ENCODE peak calls at places on chromosome 18, in five cellular contexts. W is kidney, J is mucosa of descending colon, H is sigmoid colon, P is fibroblast of lung. A is an unnamed sample.

GRCh38 chr18:32851936-32852335 is 79.1 kb upstream of the KLHL14 start:
- DNase-seq in P (peak; percentile 34), H (no peak), J (no peak), W (no peak), A (no peak)

GRCh38 chr18:71020342-71021096 is 731.7 kb downstream of the SOCS6 start:
- DNase-seq in W (no peak), J (no peak), P (peak; percentile 29), H (no peak), A (peak; percentile 4)

GRCh38 chr18:8241731-8242130 is 367.5 kb upstream of the RAB12 start:
- DNase-seq in J (no peak), P (no peak), H (no peak), W (no peak), A (no peak)

GRCh38 chr18:25256439-25256838 is 95.5 kb downstream of the ZNF521 start:
- DNase-seq in H (no peak), J (no peak), W (no peak), P (no peak), A (no peak)

GRCh38 chr18:48553236-48553635 is 14.4 kb downstream of the CTIF start:
- DNase-seq in W (no peak), P (no peak), H (no peak), J (no peak), A (no peak)

GRCh38 chr18:21100141-21100540 is 11.5 kb downstream of the ROCK1 start:
- DNase-seq in J (no peak), W (no peak), P (peak; percentile 35), H (no peak), A (no peak)

GRCh38 chr18:26565514-26565913 is 17.2 kb upstream of the KCTD1 start:
- DNase-seq in J (no peak), W (no peak), P (no peak), H (no peak), A (no peak)

GRCh38 chr18:34697891-34698290 is 12.2 kb upstream of the DTNA start:
- DNase-seq in W (no peak), P (peak; percentile 63), J (no peak), H (no peak), A (peak; percentile 99)

GRCh38 chr18:9531791-9532410 is 56.6 kb downstream of the RALBP1 start:
- DNase-seq in J (no peak), W (no peak), P (peak; percentile 44), H (no peak), A (no peak)

GRCh38 chr18:67596003-67596402 is 79.5 kb upstream of the DSEL start:
- DNase-seq in P (no peak), J (no peak), W (no peak), H (no peak), A (no peak)

GRCh38 chr18:67589325-67589724 is 72.8 kb upstream of the DSEL start:
- DNase-seq in J (no peak), W (no peak), H (no peak), P (peak; percentile 28), A (peak; percentile 38)

GRCh38 chr18:67586101-67586500 is 69.6 kb upstream of the DSEL start:
- DNase-seq in H (no peak), P (no peak), J (no peak), W (no peak), A (peak; percentile 14)

GRCh38 chr18:67590571-67591141 is 74.1 kb upstream of the DSEL start:
- DNase-seq in H (no peak), P (peak; percentile 50), J (no peak), W (no peak), A (peak; percentile 37)
- TF ChIP-seq CTCF in H (no peak), P (peak; percentile 29), J (no peak), W (no peak), A (no peak)

DNA sequence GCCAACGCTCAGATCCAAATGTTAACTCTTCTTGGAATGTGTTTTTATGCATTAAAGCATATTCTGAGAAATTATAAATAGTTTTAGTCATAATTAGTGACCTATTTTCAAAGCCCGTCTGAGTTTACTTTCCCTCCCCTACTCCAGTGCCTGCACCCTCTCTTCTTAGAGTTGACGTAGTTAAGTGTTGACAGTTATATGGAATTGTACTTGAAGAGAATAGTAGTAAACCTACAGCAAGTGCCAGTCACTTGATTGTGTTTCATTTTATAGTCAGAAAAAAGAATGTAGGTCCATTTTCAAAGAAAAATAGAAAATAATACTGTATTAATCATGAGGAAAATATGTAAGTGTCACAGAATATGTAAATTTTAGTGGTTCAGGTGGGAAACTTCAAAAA is 41.2 kb downstream of the ZCCHC2 start:
- DNase-seq in W (no peak), H (no peak), P (no peak), J (no peak), A (no peak)
- H3K36me3 ChIP-seq in W (peaks cover 21% of the 10 kb centered on the region), H (peaks cover 7% of the 10 kb centered on the region), P (peaks cover 1% of the 10 kb centered on the region), J (peaks cover 10% of the 10 kb centered on the region), A (peaks cover 7% of the 10 kb centered on the region)

GRCh38 chr18:50454379-50455005 is 79.6 kb downstream of the SKA1 start:
- DNase-seq in H (no peak), P (no peak), J (no peak), W (no peak), A (peak; percentile 84)
- TF ChIP-seq CTCF in H (no peak), P (no peak), J (no peak), W (no peak), A (no peak)

GRCh38 chr18:50272593-50272992 is 6.3 kb upstream of the CFAP53 start:
- DNase-seq in P (no peak), J (no peak), H (no peak), W (no peak), A (no peak)
- H3K36me3 ChIP-seq in P (peaks cover 41% of the 10 kb centered on the region), J (peaks cover 21% of the 10 kb centered on the region), H (peaks cover 46% of the 10 kb centered on the region), W (peaks cover 64% of the 10 kb centered on the region), A (peaks cover 51% of the 10 kb centered on the region)

GRCh38 chr18:36758623-36759022 is 70.2 kb downstream of the TPGS2 start:
- DNase-seq in P (no peak), W (no peak), J (no peak), H (no peak), A (no peak)

GRCh38 chr18:36760598-36760997 is 68.2 kb downstream of the TPGS2 start:
- DNase-seq in P (no peak), H (no peak), W (no peak), J (no peak), A (no peak)

GRCh38 chr18:36762074-36762473 is 66.7 kb downstream of the TPGS2 start:
- DNase-seq in H (no peak), P (peak; percentile 74), W (no peak), J (no peak), A (no peak)

GRCh38 chr18:36759167-36759776 is 69.5 kb downstream of the TPGS2 start:
- DNase-seq in H (no peak), J (no peak), W (no peak), P (no peak), A (no peak)

DNA sequence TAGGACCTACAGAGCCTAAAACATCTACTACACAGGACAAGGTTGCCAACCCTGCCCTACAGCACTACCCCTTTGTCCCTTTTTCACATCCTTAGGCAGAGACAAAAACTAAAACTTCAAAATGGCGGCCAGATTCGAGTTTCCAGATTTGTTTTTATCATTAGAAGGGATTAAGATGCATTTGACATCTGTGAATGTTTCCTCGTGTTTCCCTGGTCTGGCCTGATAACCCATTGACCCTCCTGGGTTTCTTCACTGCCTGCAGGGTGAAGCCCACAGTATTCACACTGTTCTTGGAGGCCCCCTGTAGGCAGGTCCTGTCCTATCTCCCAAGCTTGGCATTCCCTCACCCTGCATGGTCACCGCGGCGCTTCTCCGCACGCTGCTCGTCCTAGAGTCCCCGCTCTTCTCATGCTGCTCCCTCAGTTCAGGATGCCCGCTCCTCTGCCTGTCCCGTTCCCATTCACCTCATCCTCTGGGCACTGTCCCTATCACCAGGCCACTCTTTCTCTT is 67.6 kb downstream of the TPGS2 start:
- DNase-seq in H (no peak), P (no peak), W (no peak), J (no peak), A (no peak)
- TF ChIP-seq CTCF in H (no peak), P (no peak), W (no peak), J (no peak), A (no peak)

GRCh38 chr18:45320724-45321123 is 294.6 kb upstream of the SLC14A2 start:
- DNase-seq in W (no peak), H (no peak), P (peak; percentile 70), J (no peak), A (peak; percentile 40)
- H3K36me3 ChIP-seq in W (no peaks in the 10 kb centered on the region), H (no peaks in the 10 kb centered on the region), P (no peaks in the 10 kb centered on the region), J (no peaks in the 10 kb centered on the region), A (no peaks in the 10 kb centered on the region)

GRCh38 chr18:38545071-38545470 is 979.5 kb upstream of the CELF4 start:
- DNase-seq in H (no peak), J (no peak), P (no peak), W (no peak), A (peak; percentile 80)
- TF ChIP-seq CTCF in H (no peak), J (no peak), P (no peak), W (no peak), A (peak; percentile 74)

GRCh38 chr18:2914844-2915243 is 68.0 kb downstream of the EMILIN2 start:
- DNase-seq in W (peak; percentile 68), J (no peak), H (peak; percentile 56), P (no peak), A (no peak)

GRCh38 chr18:2914185-2914584 is 67.4 kb downstream of the EMILIN2 start:
- DNase-seq in P (no peak), J (no peak), H (peak; percentile 72), W (peak; percentile 65), A (no peak)

GRCh38 chr18:2913398-2914005 is 66.7 kb downstream of the EMILIN2 start:
- DNase-seq in J (no peak), W (peak; percentile 74), P (no peak), H (peak; percentile 21), A (no peak)

GRCh38 chr18:2917255-2918047 is 70.6 kb downstream of the EMILIN2 start:
- DNase-seq in J (peak; percentile 72), H (no peak), P (no peak), W (peak; percentile 82), A (no peak)

DNA sequence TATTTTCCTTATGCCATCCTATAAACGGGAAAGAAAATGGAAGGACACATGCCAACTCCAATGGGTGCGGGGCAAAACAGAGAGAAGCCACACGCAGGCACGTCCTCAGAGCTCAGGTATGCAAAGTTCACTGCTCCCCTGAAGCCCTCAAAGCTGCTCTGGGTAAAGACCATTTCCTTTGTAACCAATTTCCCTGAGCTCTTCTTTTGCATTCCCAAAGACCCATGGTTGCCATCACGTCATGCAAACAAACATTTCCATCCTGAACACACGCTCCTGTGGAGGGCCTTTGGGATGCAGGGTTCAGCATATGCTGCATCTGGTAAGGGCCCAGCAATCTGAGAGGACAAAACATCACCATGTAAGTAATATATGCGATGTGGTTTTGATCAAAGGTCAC is 69.4 kb downstream of the EMILIN2 start:
- DNase-seq in J (no peak), H (no peak), P (no peak), W (no peak), A (no peak)
- H3K36me3 ChIP-seq in J (no peaks in the 10 kb centered on the region), H (peaks cover 13% of the 10 kb centered on the region), P (peaks cover 24% of the 10 kb centered on the region), W (peaks cover 26% of the 10 kb centered on the region), A (peaks cover 3% of the 10 kb centered on the region)

GRCh38 chr18:37584217-37584616 is 18.6 kb upstream of the CELF4 start:
- DNase-seq in W (no peak), P (no peak), H (no peak), J (no peak), A (no peak)

GRCh38 chr18:37586641-37587225 is 21.1 kb upstream of the CELF4 start:
- DNase-seq in W (no peak), H (no peak), J (no peak), P (no peak), A (no peak)

GRCh38 chr18:37584952-37585695 is 19.5 kb upstream of the CELF4 start:
- DNase-seq in W (no peak), P (no peak), H (no peak), J (no peak), A (no peak)

GRCh38 chr18:37590346-37590745 is 24.7 kb upstream of the CELF4 start:
- DNase-seq in W (no peak), H (no peak), P (no peak), J (no peak), A (no peak)

GRCh38 chr18:37588289-37588688 is 22.7 kb upstream of the CELF4 start:
- DNase-seq in H (no peak), J (no peak), P (no peak), W (no peak), A (no peak)
- TF ChIP-seq CTCF in H (no peak), J (no peak), P (no peak), W (no peak), A (no peak)